ENCODE peak calls at places on chromosomes 7 and 10, in ten cellular contexts. O is ovary; I is dorsolateral prefrontal cortex; B is lung; U is CD4-positive, alpha-beta T cell; H is suprapubic skin; W is mammary epithelial cell; K is body of pancreas; T is A673; V is neural crest cell. R is an unnamed sample.

GRCh38 chr7:193538-194256 is 1.3 kb downstream of the FAM20C start:
- DNase-seq in O (no peak), I (no peak), B (no peak), U (no peak), H (no peak), W (peak; percentile 26), K (no peak), T (peak; percentile 14), V (no peak), R (no peak)

GRCh38 chr10:62911210-62911963 is 95.2 kb upstream of the EGR2 start:
- DNase-seq in O (no peak), I (no peak), B (no peak), U (no peak), H (no peak), W (peak; percentile 62), K (peak; percentile 18), T (no peak), V (peak; percentile 36), R (no peak)

GRCh38 chr7:36653011-36653670 is 71.2 kb downstream of the AOAH start:
- DNase-seq in O (no peak), I (no peak), B (no peak), U (no peak), H (no peak), W (peak; percentile 52), K (no peak), T (no peak), V (no peak), R (no peak)

GRCh38 chr7:99210265-99210970 is 2.5 kb upstream of the KPNA7 start:
- DNase-seq in O (no peak), I (no peak), B (no peak), U (no peak), H (no peak), W (peak; percentile 93), K (peak; percentile 69), T (no peak), V (no peak), R (no peak)

GRCh38 chr10:58424176-58424575 is 39.0 kb downstream of the TFAM start:
- DNase-seq in O (no peak), I (no peak), B (no peak), U (no peak), H (no peak), W (no peak), K (no peak), T (no peak), V (no peak), R (no peak)

GRCh38 chr10:97459933-97460332 is 14.0 kb downstream of the ZDHHC16 start:
- DNase-seq in O (no peak), I (no peak), B (no peak), U (no peak), H (no peak), W (no peak), K (no peak), T (no peak), V (no peak), R (no peak)

GRCh38 chr7:71015260-71015900 is 116.6 kb upstream of the GALNT17 start:
- DNase-seq in O (peak; percentile 37), I (no peak), B (no peak), U (no peak), H (no peak), W (no peak), K (peak; percentile 9), T (no peak), V (no peak), R (no peak)

GRCh38 chr7:76260171-76260703 is 42.2 kb upstream of the HSPB1 start:
- DNase-seq in O (peak; percentile 42), I (no peak), B (no peak), U (peak; percentile 23), H (no peak), W (no peak), K (peak; percentile 20), T (peak; percentile 86), V (peak; percentile 71), R (peak; percentile 31)

GRCh38 chr10:34157501-34157900 is 657.6 kb downstream of the PARD3 start:
- DNase-seq in O (no peak), I (no peak), B (no peak), U (no peak), H (no peak), W (peak; percentile 14), K (no peak), T (no peak), V (no peak), R (no peak)

GRCh38 chr10:94300042-94300441 is 62.7 kb downstream of the NOC3L start:
- DNase-seq in O (no peak), I (no peak), B (no peak), U (no peak), H (no peak), W (no peak), K (no peak), T (no peak), V (no peak), R (no peak)

GRCh38 chr7:28005848-28006233 is 174.8 kb downstream of the JAZF1 start:
- DNase-seq in O (no peak), I (no peak), B (no peak), U (no peak), H (no peak), W (no peak), K (no peak), T (peak; percentile 47), V (no peak), R (no peak)

DNA sequence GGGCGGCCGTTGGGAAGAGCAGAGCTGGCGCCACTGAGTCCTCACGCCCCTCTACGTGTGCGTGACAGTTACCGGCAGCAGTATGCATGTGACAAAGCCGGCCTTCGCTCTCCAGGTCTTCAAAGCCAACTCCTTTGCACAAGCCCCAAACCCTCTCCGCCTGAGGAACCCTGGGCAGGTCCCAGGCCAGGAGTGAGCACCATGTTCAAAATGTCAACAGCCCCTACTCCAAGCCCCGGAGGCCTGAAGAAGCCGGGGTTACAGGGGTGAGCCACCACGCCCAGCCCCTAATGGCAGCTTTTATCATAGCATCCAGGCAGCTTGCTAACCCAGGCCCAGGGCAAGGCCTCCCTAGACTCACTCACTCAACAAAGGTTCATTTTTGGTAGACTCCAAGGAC is 70.8 kb downstream of the OAT start:
- DNase-seq in O (no peak), I (no peak), B (no peak), U (no peak), H (no peak), W (no peak), K (no peak), T (no peak), V (no peak), R (no peak)
- TF ChIP-seq CTCF in O (no peak), I (no peak), B (no peak), U (no peak), H (no peak), W (no peak), K (no peak), T (no peak), V (no peak), R (no peak)

GRCh38 chr10:24465899-24466615 is 257.1 kb downstream of the KIAA1217 start:
- DNase-seq in O (no peak), I (no peak), B (peak; percentile 61), U (no peak), H (no peak), W (peak; percentile 97), K (peak; percentile 88), T (peak; percentile 80), V (no peak), R (no peak)

GRCh38 chr10:24465124-24465874 is 256.4 kb downstream of the KIAA1217 start:
- DNase-seq in O (peak; percentile 62), I (no peak), B (peak; percentile 33), U (no peak), H (no peak), W (peak; percentile 72), K (peak; percentile 56), T (no peak), V (no peak), R (no peak)

GRCh38 chr10:24463683-24464426 is 254.9 kb downstream of the KIAA1217 start:
- DNase-seq in O (no peak), I (no peak), B (no peak), U (no peak), H (no peak), W (peak; percentile 97), K (peak; percentile 29), T (peak; percentile 91), V (no peak), R (no peak)

GRCh38 chr10:24462340-24462739 is 253.4 kb downstream of the KIAA1217 start:
- DNase-seq in O (no peak), I (no peak), B (no peak), U (no peak), H (no peak), W (no peak), K (no peak), T (no peak), V (no peak), R (no peak)

GRCh38 chr10:24462889-24463552 is 254.1 kb downstream of the KIAA1217 start:
- DNase-seq in O (no peak), I (no peak), B (no peak), U (no peak), H (no peak), W (no peak), K (no peak), T (no peak), V (no peak), R (no peak)
- TF ChIP-seq CTCF in O (no peak), I (no peak), B (no peak), U (no peak), H (no peak), W (peak; percentile 6), K (no peak), T (peak; percentile 43), V (no peak), R (no peak)

GRCh38 chr10:80202934-80203834 is 2.2 kb downstream of the ANXA11 start:
- DNase-seq in O (peak; percentile 71), I (no peak), B (peak; percentile 67), U (peak; percentile 51), H (peak; percentile 85), W (peak; percentile 14), K (peak; percentile 83), T (peak; percentile 93), V (no peak), R (peak; percentile 41)
- TF ChIP-seq CTCF in O (no peak), I (peak; percentile 10), B (peak; percentile 26), U (peak; percentile 60), H (no peak), W (no peak), K (no peak), T (peak; percentile 39), V (no peak), R (no peak)

DNA sequence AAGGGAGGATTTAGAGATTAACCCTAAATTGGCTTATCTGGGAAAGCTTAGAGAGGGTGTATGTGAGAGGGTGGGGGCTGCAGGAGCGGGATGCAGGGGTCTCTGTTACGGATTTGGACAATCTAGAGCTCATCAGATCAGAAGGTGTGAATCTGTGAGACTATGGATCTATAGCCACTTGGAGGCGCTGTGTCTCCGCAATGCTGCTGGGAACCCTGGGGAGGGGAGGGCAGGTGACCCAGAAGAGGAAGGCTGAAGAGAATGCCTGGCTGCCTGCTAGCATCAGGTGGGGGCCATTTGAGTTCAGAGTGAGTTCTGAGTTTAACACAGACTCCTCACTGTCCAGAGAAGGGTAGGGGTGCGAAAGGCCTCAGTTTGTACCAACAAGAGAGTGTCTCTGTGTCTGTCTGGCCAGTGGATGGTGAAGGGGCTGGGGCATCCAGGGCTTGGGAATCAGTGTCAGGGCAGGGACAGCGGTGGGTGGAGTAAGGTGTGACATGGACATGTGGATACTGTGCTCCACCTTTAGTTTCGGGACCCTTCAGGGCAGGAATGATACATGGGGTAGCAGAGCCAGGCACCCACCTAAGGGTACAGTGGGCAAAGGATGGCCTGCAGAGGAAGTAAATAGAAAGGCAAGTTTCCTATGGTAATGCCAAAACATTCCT is 187.3 kb upstream of the PRSS58 start:
- DNase-seq in O (no peak), I (no peak), B (no peak), U (peak; percentile 17), H (no peak), W (no peak), K (no peak), T (peak; percentile 13), V (no peak), R (no peak)
- TF ChIP-seq CTCF in O (no peak), I (peak; percentile 9), B (no peak), U (no peak), H (no peak), W (peak; percentile 24), K (no peak), T (peak; percentile 57), V (peak; percentile 22), R (no peak)

GRCh38 chr7:34057136-34057535 is 151.8 kb downstream of the BMPER start:
- DNase-seq in O (no peak), I (no peak), B (no peak), U (no peak), H (no peak), W (no peak), K (no peak), T (no peak), V (no peak), R (no peak)
- TF ChIP-seq CTCF in O (no peak), I (no peak), B (no peak), U (no peak), H (no peak), W (no peak), K (no peak), T (no peak), V (no peak), R (no peak)

R was measured in natural killer cell.